ENCODE peak calls at places on chromosomes 5 and 9, in eight cellular contexts. One of them, this sample, is unnamed. For H3K9me2 and H3K36me3, the result is how much of the 10 kb centered on the place peaks cover.

GRCh38 chr5:10977011-10977410 is 216.0 kb upstream of the DAP start:
- DNase-seq in MM.1S: no peak
- DNase-seq in OCI-LY7: no peak
- DNase-seq in hepatocyte: no peak
- DNase-seq in PC-3: no peak
- DNase-seq in GM23338: no peak
- DNase-seq in HCT116: no peak
- DNase-seq in SK-N-SH: no peak
- DNase-seq in this sample: no peak

GRCh38 chr5:11894992-11895391 is 9.3 kb downstream of the CTNND2 start:
- DNase-seq in MM.1S: no peak
- DNase-seq in OCI-LY7: no peak
- DNase-seq in hepatocyte: no peak
- DNase-seq in PC-3: no peak
- DNase-seq in GM23338: no peak
- DNase-seq in HCT116: no peak
- DNase-seq in SK-N-SH: no peak
- DNase-seq in this sample: no peak

GRCh38 chr9:113614843-113615648 is 151.5 kb downstream of the RGS3 start:
- DNase-seq in MM.1S: no peak
- DNase-seq in OCI-LY7: no peak
- DNase-seq in hepatocyte: peak
- DNase-seq in PC-3: no peak
- DNase-seq in GM23338: no peak
- DNase-seq in HCT116: no peak
- DNase-seq in SK-N-SH: no peak
- DNase-seq in this sample: peak

GRCh38 chr5:127184841-127185240 is 105.8 kb upstream of the MEGF10 start:
- DNase-seq in MM.1S: no peak
- DNase-seq in OCI-LY7: no peak
- DNase-seq in hepatocyte: no peak
- DNase-seq in PC-3: no peak
- DNase-seq in GM23338: no peak
- DNase-seq in HCT116: no peak
- DNase-seq in SK-N-SH: no peak
- DNase-seq in this sample: peak

GRCh38 chr9:131366745-131367401 is 27.0 kb upstream of the PRRC2B start:
- DNase-seq in MM.1S: no peak
- DNase-seq in OCI-LY7: peak
- DNase-seq in hepatocyte: peak
- DNase-seq in PC-3: peak
- DNase-seq in GM23338: peak
- DNase-seq in HCT116: no peak
- DNase-seq in SK-N-SH: peak
- DNase-seq in this sample: peak

GRCh38 chr5:89900346-89900745 is 509.2 kb downstream of the CETN3 start:
- DNase-seq in MM.1S: no peak
- DNase-seq in OCI-LY7: no peak
- DNase-seq in hepatocyte: no peak
- DNase-seq in PC-3: no peak
- DNase-seq in GM23338: no peak
- DNase-seq in HCT116: no peak
- DNase-seq in SK-N-SH: no peak
- DNase-seq in this sample: peak

GRCh38 chr9:138025417-138025816 is 147.8 kb downstream of the CACNA1B start:
- DNase-seq in MM.1S: no peak
- DNase-seq in OCI-LY7: no peak
- DNase-seq in hepatocyte: no peak
- DNase-seq in PC-3: no peak
- DNase-seq in GM23338: no peak
- DNase-seq in HCT116: no peak
- DNase-seq in SK-N-SH: no peak
- DNase-seq in this sample: no peak

GRCh38 chr5:33892419-33893151 is 795 bp upstream of the ADAMTS12 start:
- DNase-seq in MM.1S: no peak
- DNase-seq in OCI-LY7: no peak
- DNase-seq in hepatocyte: peak
- DNase-seq in PC-3: peak
- DNase-seq in GM23338: peak
- DNase-seq in HCT116: no peak
- DNase-seq in SK-N-SH: no peak
- DNase-seq in this sample: peak

GRCh38 chr5:146173597-146173996 is 8.9 kb downstream of the LARS1 start:
- DNase-seq in MM.1S: peak
- DNase-seq in OCI-LY7: peak
- DNase-seq in hepatocyte: no peak
- DNase-seq in PC-3: no peak
- DNase-seq in GM23338: no peak
- DNase-seq in HCT116: no peak
- DNase-seq in SK-N-SH: no peak
- DNase-seq in this sample: no peak

GRCh38 chr5:135567661-135568060 is 11.1 kb downstream of the CXCL14 start:
- DNase-seq in MM.1S: no peak
- DNase-seq in OCI-LY7: no peak
- DNase-seq in hepatocyte: no peak
- DNase-seq in PC-3: no peak
- DNase-seq in GM23338: no peak
- DNase-seq in HCT116: no peak
- DNase-seq in SK-N-SH: no peak
- DNase-seq in this sample: no peak

GRCh38 chr5:57277085-57277484 is 103.2 kb downstream of the GPBP1 start:
- DNase-seq in MM.1S: peak
- DNase-seq in OCI-LY7: peak
- DNase-seq in hepatocyte: no peak
- DNase-seq in PC-3: peak
- DNase-seq in GM23338: peak
- DNase-seq in HCT116: peak
- DNase-seq in SK-N-SH: peak
- DNase-seq in this sample: peak

GRCh38 chr5:65012411-65012972 is 243.8 kb downstream of the CWC27 start:
- DNase-seq in MM.1S: no peak
- DNase-seq in OCI-LY7: no peak
- DNase-seq in hepatocyte: no peak
- DNase-seq in PC-3: no peak
- DNase-seq in GM23338: no peak
- DNase-seq in HCT116: no peak
- DNase-seq in SK-N-SH: no peak
- DNase-seq in this sample: no peak

GRCh38 chr9:97710356-97711222 is 13.4 kb upstream of the XPA start:
- DNase-seq in MM.1S: peak
- DNase-seq in OCI-LY7: peak
- DNase-seq in hepatocyte: peak
- DNase-seq in PC-3: peak
- DNase-seq in GM23338: peak
- DNase-seq in HCT116: peak
- DNase-seq in SK-N-SH: peak
- DNase-seq in this sample: peak

GRCh38 chr9:116713266-116713665 is 26.2 kb downstream of the TRIM32 start:
- DNase-seq in MM.1S: no peak
- DNase-seq in OCI-LY7: no peak
- DNase-seq in hepatocyte: no peak
- DNase-seq in PC-3: no peak
- DNase-seq in GM23338: no peak
- DNase-seq in HCT116: no peak
- DNase-seq in SK-N-SH: no peak
- DNase-seq in this sample: no peak

GRCh38 chr5:135269224-135269623 is 129.8 kb downstream of the MACROH2A1 start:
- DNase-seq in MM.1S: no peak
- DNase-seq in OCI-LY7: no peak
- DNase-seq in hepatocyte: no peak
- DNase-seq in PC-3: no peak
- DNase-seq in GM23338: no peak
- DNase-seq in HCT116: no peak
- DNase-seq in SK-N-SH: no peak
- DNase-seq in this sample: peak

GRCh38 chr5:84344788-84345187 is 39.9 kb downstream of the EDIL3 start:
- DNase-seq in MM.1S: no peak
- DNase-seq in OCI-LY7: no peak
- DNase-seq in hepatocyte: no peak
- DNase-seq in PC-3: no peak
- DNase-seq in GM23338: no peak
- DNase-seq in HCT116: no peak
- DNase-seq in SK-N-SH: no peak
- DNase-seq in this sample: no peak

GRCh38 chr9:31519011-31519410 is 865.4 kb upstream of the ACO1 start:
- DNase-seq in MM.1S: peak
- DNase-seq in OCI-LY7: no peak
- DNase-seq in hepatocyte: peak
- DNase-seq in PC-3: no peak
- DNase-seq in GM23338: peak
- DNase-seq in HCT116: no peak
- DNase-seq in SK-N-SH: no peak
- DNase-seq in this sample: no peak

GRCh38 chr9:31519424-31519823 is 865.0 kb upstream of the ACO1 start:
- DNase-seq in MM.1S: no peak
- DNase-seq in OCI-LY7: no peak
- DNase-seq in hepatocyte: no peak
- DNase-seq in PC-3: no peak
- DNase-seq in GM23338: no peak
- DNase-seq in HCT116: no peak
- DNase-seq in SK-N-SH: no peak
- DNase-seq in this sample: no peak

GRCh38 chr9:31520301-31521085 is 864.0 kb upstream of the ACO1 start:
- DNase-seq in MM.1S: no peak
- DNase-seq in OCI-LY7: no peak
- DNase-seq in hepatocyte: no peak
- DNase-seq in PC-3: no peak
- DNase-seq in GM23338: no peak
- DNase-seq in HCT116: no peak
- DNase-seq in SK-N-SH: no peak
- DNase-seq in this sample: no peak

DNA sequence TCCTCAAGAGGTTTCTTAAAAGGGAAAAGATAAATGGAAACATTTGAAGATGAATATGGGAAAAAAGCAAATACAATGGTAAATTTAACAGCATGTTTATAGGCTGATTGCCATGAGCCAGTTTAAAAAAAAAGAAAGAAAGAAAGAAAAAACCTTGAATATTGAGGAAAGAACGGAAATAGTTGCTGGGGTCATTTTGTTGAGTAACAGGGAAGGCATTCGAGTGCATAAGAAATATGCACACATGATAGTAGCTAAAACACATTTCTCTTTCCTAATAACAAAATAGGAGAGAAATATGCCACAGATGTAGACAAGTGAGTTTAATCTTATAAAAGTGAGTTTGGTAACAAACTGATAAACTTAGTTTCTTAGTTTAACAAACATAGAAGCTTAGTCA is 864.6 kb upstream of the ACO1 start:
- DNase-seq in MM.1S: no peak
- DNase-seq in OCI-LY7: no peak
- DNase-seq in hepatocyte: no peak
- DNase-seq in PC-3: no peak
- DNase-seq in GM23338: no peak
- DNase-seq in HCT116: no peak
- DNase-seq in SK-N-SH: no peak
- DNase-seq in this sample: no peak
- H3K9me2 ChIP-seq in MM.1S: under half
- H3K9me2 ChIP-seq in OCI-LY7: under half
- H3K9me2 ChIP-seq in hepatocyte: under half
- H3K9me2 ChIP-seq in PC-3: under half
- H3K9me2 ChIP-seq in GM23338: under half
- H3K9me2 ChIP-seq in HCT116: under half
- H3K9me2 ChIP-seq in SK-N-SH: under half
- H3K9me2 ChIP-seq in this sample: under half

GRCh38 chr5:2917093-2917492 is 165.6 kb upstream of the IRX2 start:
- DNase-seq in MM.1S: no peak
- DNase-seq in OCI-LY7: no peak
- DNase-seq in hepatocyte: no peak
- DNase-seq in PC-3: no peak
- DNase-seq in GM23338: no peak
- DNase-seq in HCT116: no peak
- DNase-seq in SK-N-SH: no peak
- DNase-seq in this sample: no peak
- TF ChIP-seq EZH2phosphoT487 in MM.1S: no peak
- TF ChIP-seq EZH2phosphoT487 in OCI-LY7: no peak
- TF ChIP-seq EZH2phosphoT487 in hepatocyte: no peak
- TF ChIP-seq EZH2phosphoT487 in PC-3: no peak
- TF ChIP-seq EZH2phosphoT487 in GM23338: no peak
- TF ChIP-seq EZH2phosphoT487 in HCT116: no peak
- TF ChIP-seq EZH2phosphoT487 in SK-N-SH: no peak
- TF ChIP-seq EZH2phosphoT487 in this sample: no peak

GRCh38 chr5:72144762-72145161 is 37.5 kb downstream of the MAP1B start:
- DNase-seq in MM.1S: no peak
- DNase-seq in OCI-LY7: no peak
- DNase-seq in hepatocyte: no peak
- DNase-seq in PC-3: no peak
- DNase-seq in GM23338: no peak
- DNase-seq in HCT116: no peak
- DNase-seq in SK-N-SH: no peak
- DNase-seq in this sample: no peak

GRCh38 chr5:72141440-72142271 is 34.4 kb downstream of the MAP1B start:
- DNase-seq in MM.1S: no peak
- DNase-seq in OCI-LY7: no peak
- DNase-seq in hepatocyte: peak
- DNase-seq in PC-3: peak
- DNase-seq in GM23338: no peak
- DNase-seq in HCT116: no peak
- DNase-seq in SK-N-SH: no peak
- DNase-seq in this sample: peak

GRCh38 chr5:72137826-72138409 is 30.6 kb downstream of the MAP1B start:
- DNase-seq in MM.1S: peak
- DNase-seq in OCI-LY7: peak
- DNase-seq in hepatocyte: no peak
- DNase-seq in PC-3: peak
- DNase-seq in GM23338: no peak
- DNase-seq in HCT116: peak
- DNase-seq in SK-N-SH: no peak
- DNase-seq in this sample: peak

GRCh38 chr5:72138943-72139467 is 31.7 kb downstream of the MAP1B start:
- DNase-seq in MM.1S: no peak
- DNase-seq in OCI-LY7: no peak
- DNase-seq in hepatocyte: no peak
- DNase-seq in PC-3: peak
- DNase-seq in GM23338: no peak
- DNase-seq in HCT116: no peak
- DNase-seq in SK-N-SH: no peak
- DNase-seq in this sample: peak

DNA sequence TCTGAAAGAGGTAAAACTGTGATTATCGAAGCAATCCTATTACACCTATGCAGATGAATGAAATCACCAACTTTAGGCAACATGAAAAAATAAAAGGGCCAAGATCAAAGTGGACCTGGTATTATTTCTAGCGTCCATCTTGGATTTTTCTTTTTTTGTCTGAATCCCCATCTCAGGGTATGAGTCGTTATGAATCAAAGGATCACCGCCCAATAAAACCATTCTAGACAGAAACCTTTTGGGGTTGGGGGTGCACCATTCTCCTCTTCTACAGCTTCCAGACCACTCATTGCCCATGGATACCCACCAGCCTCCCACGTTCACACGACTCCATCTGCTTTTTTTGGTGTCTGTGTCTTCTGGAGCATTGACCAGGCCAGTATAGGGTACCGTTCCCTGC is 33.4 kb downstream of the MAP1B start:
- DNase-seq in MM.1S: no peak
- DNase-seq in OCI-LY7: no peak
- DNase-seq in hepatocyte: no peak
- DNase-seq in PC-3: peak
- DNase-seq in GM23338: no peak
- DNase-seq in HCT116: no peak
- DNase-seq in SK-N-SH: no peak
- DNase-seq in this sample: peak
- H3K36me3 ChIP-seq in MM.1S: under half
- H3K36me3 ChIP-seq in OCI-LY7: under half
- H3K36me3 ChIP-seq in hepatocyte: under half
- H3K36me3 ChIP-seq in PC-3: under half
- H3K36me3 ChIP-seq in GM23338: under half
- H3K36me3 ChIP-seq in HCT116: under half
- H3K36me3 ChIP-seq in SK-N-SH: half or more
- H3K36me3 ChIP-seq in this sample: under half

GRCh38 chr9:104143554-104143919 is 49.4 kb downstream of the SMC2 start:
- DNase-seq in MM.1S: no peak
- DNase-seq in OCI-LY7: no peak
- DNase-seq in hepatocyte: no peak
- DNase-seq in PC-3: no peak
- DNase-seq in GM23338: no peak
- DNase-seq in HCT116: no peak
- DNase-seq in SK-N-SH: no peak
- DNase-seq in this sample: no peak
- H3K9me2 ChIP-seq in MM.1S: under half
- H3K9me2 ChIP-seq in OCI-LY7: under half
- H3K9me2 ChIP-seq in hepatocyte: under half
- H3K9me2 ChIP-seq in PC-3: under half
- H3K9me2 ChIP-seq in GM23338: under half
- H3K9me2 ChIP-seq in HCT116: under half
- H3K9me2 ChIP-seq in SK-N-SH: under half
- H3K9me2 ChIP-seq in this sample: under half

This sample was measured in GM23248.